ENCODE peak calls at places on chromosomes 12 and 14, in seven cellular contexts. Z is neural progenitor cell, G is endodermal cell, X is HCT116, L is MM.1S, V is mammary epithelial cell, Q is H1. N is an unnamed sample.

GRCh38 chr12:91098942-91099341 is 12.4 kb downstream of the LUM start:
- DNase-seq in Z (no peak), G (no peak), X (peak; percentile 24), L (no peak), V (peak; percentile 76), Q (no peak), N (no peak)

GRCh38 chr14:39474416-39474911 is 42.2 kb upstream of the FBXO33 start:
- DNase-seq in Z (no peak), G (no peak), X (no peak), L (peak; percentile 37), V (no peak), Q (no peak), N (no peak)

GRCh38 chr12:1779783-1780182 is 40.6 kb upstream of the LRTM2 start:
- DNase-seq in Z (no peak), G (no peak), X (no peak), L (no peak), V (peak; percentile 33), Q (no peak), N (no peak)

GRCh38 chr12:117192057-117192456 is 1.8 kb upstream of the FBXO21 start:
- DNase-seq in Z (no peak), G (peak; percentile 76), X (no peak), L (no peak), V (no peak), Q (no peak), N (peak; percentile 64)

GRCh38 chr12:113960030-113960429 is 6.1 kb downstream of the RBM19 start:
- DNase-seq in Z (no peak), G (no peak), X (no peak), L (no peak), V (no peak), Q (no peak), N (no peak)

GRCh38 chr12:14960548-14961465 is 594 bp downstream of the ARHGDIB start:
- DNase-seq in Z (no peak), G (no peak), X (no peak), L (peak; percentile 41), V (peak; percentile 48), Q (no peak), N (no peak)

GRCh38 chr12:32331133-32331532 is 68.2 kb upstream of the FGD4 start:
- DNase-seq in Z (no peak), G (no peak), X (no peak), L (no peak), V (peak; percentile 2), Q (no peak), N (no peak)

GRCh38 chr12:46524778-46525177 is 152.2 kb upstream of the SLC38A2 start:
- DNase-seq in Z (no peak), G (no peak), X (no peak), L (no peak), V (no peak), Q (no peak), N (no peak)

GRCh38 chr14:103503296-103503695 is 19.3 kb downstream of the CKB start:
- DNase-seq in Z (no peak), G (peak; percentile 24), X (no peak), L (no peak), V (no peak), Q (no peak), N (no peak)

GRCh38 chr12:107404981-107405380 is 280.6 kb upstream of the PWP1 start:
- DNase-seq in Z (peak; percentile 59), G (peak; percentile 84), X (peak; percentile 57), L (peak; percentile 36), V (peak; percentile 65), Q (no peak), N (peak; percentile 63)

GRCh38 chr12:55188573-55188972 is 32.3 kb upstream of the OR10A7 start:
- DNase-seq in Z (no peak), G (no peak), X (no peak), L (no peak), V (no peak), Q (no peak), N (no peak)

GRCh38 chr12:51639361-51639760 is 48.3 kb downstream of the SCN8A start:
- DNase-seq in Z (no peak), G (no peak), X (no peak), L (no peak), V (no peak), Q (no peak), N (no peak)

GRCh38 chr12:27109339-27110023 is 27.1 kb upstream of the C12orf71 start:
- DNase-seq in Z (no peak), G (no peak), X (no peak), L (no peak), V (no peak), Q (no peak), N (no peak)

GRCh38 chr12:72974954-72975555 is 702.9 kb downstream of the TRHDE start:
- DNase-seq in Z (no peak), G (no peak), X (no peak), L (no peak), V (no peak), Q (no peak), N (peak; percentile 57)

GRCh38 chr14:22692194-22692593 is 48.0 kb upstream of the OR6J1 start:
- DNase-seq in Z (no peak), G (no peak), X (no peak), L (no peak), V (no peak), Q (no peak), N (no peak)

GRCh38 chr12:90250766-90251165 is 542.1 kb upstream of the ATP2B1 start:
- DNase-seq in Z (no peak), G (no peak), X (no peak), L (peak; percentile 63), V (no peak), Q (no peak), N (no peak)

GRCh38 chr12:4908694-4909396 is 860 bp upstream of the KCNA1 start:
- DNase-seq in Z (peak; percentile 97), G (peak; percentile 98), X (no peak), L (no peak), V (no peak), Q (peak; percentile 83), N (peak; percentile 99)
- TF ChIP-seq CTCF in Z (peak; percentile 64), G (peak; percentile 86), X (no peak), L (no peak), V (no peak), Q (peak; percentile 54), N (peak; percentile 63)

GRCh38 chr12:119727600-119728436 is 59.9 kb downstream of the PRKAB1 start:
- DNase-seq in Z (no peak), G (no peak), X (no peak), L (no peak), V (no peak), Q (no peak), N (no peak)
- H3K27ac ChIP-seq in Z (no peak overlapping the region), G (no peak overlapping the region), X (no peak overlapping the region), L (no peak overlapping the region), V (no peak overlapping the region), Q (no peak overlapping the region), N (no peak overlapping the region)

GRCh38 chr14:56585461-56586084 is 6.0 kb downstream of the TMEM260 start:
- DNase-seq in Z (no peak), G (no peak), X (no peak), L (no peak), V (no peak), Q (no peak), N (no peak)

GRCh38 chr14:56579345-56580316 is at the start of gene TMEM260:
- DNase-seq in Z (peak; percentile 94), G (peak; percentile 97), X (peak; percentile 85), L (peak; percentile 75), V (peak; percentile 81), Q (peak; percentile 96), N (peak; percentile 89)

GRCh38 chr14:56580317-56580711 is 716 bp downstream of the TMEM260 start:
- DNase-seq in Z (no peak), G (no peak), X (no peak), L (no peak), V (no peak), Q (no peak), N (no peak)

GRCh38 chr14:56581041-56581727 is 1.6 kb downstream of the TMEM260 start:
- DNase-seq in Z (no peak), G (no peak), X (no peak), L (no peak), V (peak; percentile 4), Q (no peak), N (no peak)
- H3K9ac ChIP-seq in Z (no peak overlapping the region), G (no peak overlapping the region), X (no peak overlapping the region), L (no peak overlapping the region), V (no peak overlapping the region), Q (no peak overlapping the region), N (no peak overlapping the region)

GRCh38 chr14:68300608-68301007 is 481.0 kb downstream of the RAD51B start:
- DNase-seq in Z (no peak), G (no peak), X (no peak), L (no peak), V (no peak), Q (no peak), N (no peak)

GRCh38 chr14:68297011-68297410 is 477.4 kb downstream of the RAD51B start:
- DNase-seq in Z (no peak), G (no peak), X (no peak), L (no peak), V (no peak), Q (no peak), N (no peak)

GRCh38 chr14:68295316-68295816 is 475.8 kb downstream of the RAD51B start:
- DNase-seq in Z (peak; percentile 39), G (peak; percentile 73), X (peak; percentile 15), L (no peak), V (no peak), Q (no peak), N (peak; percentile 33)

GRCh38 chr14:68293404-68293803 is 473.8 kb downstream of the RAD51B start:
- DNase-seq in Z (no peak), G (no peak), X (no peak), L (no peak), V (no peak), Q (no peak), N (no peak)

DNA sequence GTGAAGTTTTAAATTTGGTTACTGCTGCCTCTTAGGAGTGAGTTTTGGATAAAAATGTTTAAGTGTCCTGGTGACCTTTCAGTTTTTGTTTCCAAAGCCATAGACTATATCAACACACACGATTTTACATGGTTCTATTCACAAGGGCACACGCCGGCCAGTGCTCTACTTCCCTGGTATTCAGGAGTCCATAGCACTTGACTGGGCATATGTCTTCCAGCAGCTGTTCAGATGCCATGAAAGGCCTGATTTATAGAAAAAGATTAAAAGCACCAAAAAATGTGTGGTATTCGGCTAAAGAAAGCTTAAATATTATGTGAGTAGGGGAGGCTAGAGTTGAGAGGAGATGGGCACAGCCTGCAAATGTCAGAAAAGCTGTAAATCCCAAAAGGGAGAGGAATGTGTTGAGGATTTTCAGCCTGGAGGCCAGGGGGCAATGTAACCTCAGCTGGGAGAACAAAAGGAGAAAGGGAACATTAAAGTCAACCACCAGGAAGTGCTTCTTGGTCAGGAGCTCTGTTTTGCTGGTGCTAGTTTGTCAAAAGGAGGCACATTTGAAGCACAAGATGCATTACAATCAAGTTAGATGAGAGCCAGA is 478.4 kb downstream of the RAD51B start:
- DNase-seq in Z (peak; percentile 39), G (peak; percentile 64), X (no peak), L (no peak), V (no peak), Q (peak; percentile 52), N (peak; percentile 52)
- TF ChIP-seq CTCF in Z (peak; percentile 26), G (peak; percentile 62), X (no peak), L (no peak), V (peak; percentile 24), Q (peak; percentile 4), N (peak; percentile 59)